ENCODE peak calls at places on chromosomes 16 and 17, in four cellular contexts. One of them, this sample, is unnamed.

GRCh38 chr16:31440511-31441184 is 1.9 kb downstream of the ZNF843 start:
- DNase-seq in A549: no peak
- DNase-seq in tibial nerve: no peak
- DNase-seq in dorsolateral prefrontal cortex: no peak
- DNase-seq in this sample: no peak

GRCh38 chr16:3665508-3665907 is 11.0 kb downstream of the DNASE1 start:
- DNase-seq in A549: no peak
- DNase-seq in tibial nerve: no peak
- DNase-seq in dorsolateral prefrontal cortex: no peak
- DNase-seq in this sample: no peak

GRCh38 chr17:57511475-57512123 is 233.5 kb downstream of the CCDC182 start:
- DNase-seq in A549: no peak
- DNase-seq in tibial nerve: no peak
- DNase-seq in dorsolateral prefrontal cortex: no peak
- DNase-seq in this sample: no peak

GRCh38 chr17:3916013-3916696 is at the start of gene P2RX1:
- DNase-seq in A549: no peak
- DNase-seq in tibial nerve: no peak
- DNase-seq in dorsolateral prefrontal cortex: no peak
- DNase-seq in this sample: no peak

GRCh38 chr17:76273435-76273921 is 8.3 kb downstream of the UBALD2 start:
- DNase-seq in A549: no peak
- DNase-seq in tibial nerve: no peak
- DNase-seq in dorsolateral prefrontal cortex: no peak
- DNase-seq in this sample: no peak

GRCh38 chr16:75385507-75386152 is 47.7 kb downstream of the CFDP1 start:
- DNase-seq in A549: peak; percentile 78
- DNase-seq in tibial nerve: peak; percentile 57
- DNase-seq in dorsolateral prefrontal cortex: no peak
- DNase-seq in this sample: no peak

GRCh38 chr17:48492401-48493298 is 38.2 kb downstream of the HOXB1 start:
- DNase-seq in A549: peak; percentile 66
- DNase-seq in tibial nerve: peak; percentile 39
- DNase-seq in dorsolateral prefrontal cortex: peak; percentile 26
- DNase-seq in this sample: no peak

GRCh38 chr17:67449885-67450755 is 73.0 kb downstream of the PITPNC1 start:
- DNase-seq in A549: no peak
- DNase-seq in tibial nerve: no peak
- DNase-seq in dorsolateral prefrontal cortex: no peak
- DNase-seq in this sample: no peak

GRCh38 chr17:2214047-2214717 is 89.4 kb downstream of the SMG6 start:
- DNase-seq in A549: no peak
- DNase-seq in tibial nerve: peak; percentile 52
- DNase-seq in dorsolateral prefrontal cortex: peak; percentile 57
- DNase-seq in this sample: no peak

GRCh38 chr17:8060274-8060673 is 21.4 kb downstream of the ALOX15B start:
- DNase-seq in A549: peak; percentile 78
- DNase-seq in tibial nerve: peak; percentile 89
- DNase-seq in dorsolateral prefrontal cortex: peak; percentile 72
- DNase-seq in this sample: no peak

GRCh38 chr17:50593321-50593720 is 32.8 kb downstream of the CACNA1G start:
- DNase-seq in A549: no peak
- DNase-seq in tibial nerve: no peak
- DNase-seq in dorsolateral prefrontal cortex: no peak
- DNase-seq in this sample: peak; percentile 96

GRCh38 chr17:4623249-4623648 is 18.2 kb downstream of the ALOX15 start:
- DNase-seq in A549: no peak
- DNase-seq in tibial nerve: no peak
- DNase-seq in dorsolateral prefrontal cortex: no peak
- DNase-seq in this sample: no peak

GRCh38 chr17:56029980-56030624 is 123.2 kb upstream of the ANKFN1 start:
- DNase-seq in A549: no peak
- DNase-seq in tibial nerve: no peak
- DNase-seq in dorsolateral prefrontal cortex: no peak
- DNase-seq in this sample: no peak

GRCh38 chr16:69073181-69073669 is 32.2 kb upstream of the HAS3 start:
- DNase-seq in A549: peak; percentile 87
- DNase-seq in tibial nerve: no peak
- DNase-seq in dorsolateral prefrontal cortex: no peak
- DNase-seq in this sample: no peak

GRCh38 chr17:21460358-21460757 is 84.2 kb downstream of the KCNJ12 start:
- DNase-seq in A549: no peak
- DNase-seq in tibial nerve: peak; percentile 27
- DNase-seq in dorsolateral prefrontal cortex: no peak
- DNase-seq in this sample: no peak

GRCh38 chr16:48235556-48236136 is 8.5 kb upstream of the LONP2 start:
- DNase-seq in A549: peak; percentile 27
- DNase-seq in tibial nerve: no peak
- DNase-seq in dorsolateral prefrontal cortex: no peak
- DNase-seq in this sample: no peak

GRCh38 chr17:44733753-44734152 is 25.0 kb upstream of the ADAM11 start:
- DNase-seq in A549: peak; percentile 57
- DNase-seq in tibial nerve: no peak
- DNase-seq in dorsolateral prefrontal cortex: no peak
- DNase-seq in this sample: no peak
- TF ChIP-seq CTCF in A549: peak; percentile 31
- TF ChIP-seq CTCF in tibial nerve: no peak
- TF ChIP-seq CTCF in dorsolateral prefrontal cortex: no peak
- TF ChIP-seq CTCF in this sample: peak; percentile 37

GRCh38 chr17:40795019-40795667 is 4.6 kb downstream of the KRT28 start:
- DNase-seq in A549: no peak
- DNase-seq in tibial nerve: no peak
- DNase-seq in dorsolateral prefrontal cortex: no peak
- DNase-seq in this sample: no peak

GRCh38 chr17:40791116-40791515 is 8.6 kb downstream of the KRT28 start:
- DNase-seq in A549: no peak
- DNase-seq in tibial nerve: peak; percentile 26
- DNase-seq in dorsolateral prefrontal cortex: no peak
- DNase-seq in this sample: no peak

GRCh38 chr17:40793800-40794199 is 6.0 kb downstream of the KRT28 start:
- DNase-seq in A549: no peak
- DNase-seq in tibial nerve: no peak
- DNase-seq in dorsolateral prefrontal cortex: no peak
- DNase-seq in this sample: no peak

GRCh38 chr17:40794466-40794865 is 5.3 kb downstream of the KRT28 start:
- DNase-seq in A549: no peak
- DNase-seq in tibial nerve: no peak
- DNase-seq in dorsolateral prefrontal cortex: no peak
- DNase-seq in this sample: no peak

GRCh38 chr17:40791808-40792436 is 7.8 kb downstream of the KRT28 start:
- DNase-seq in A549: peak; percentile 61
- DNase-seq in tibial nerve: peak; percentile 21
- DNase-seq in dorsolateral prefrontal cortex: no peak
- DNase-seq in this sample: no peak
- TF ChIP-seq CTCF in A549: peak; percentile 98
- TF ChIP-seq CTCF in tibial nerve: peak; percentile 82
- TF ChIP-seq CTCF in dorsolateral prefrontal cortex: peak; percentile 18
- TF ChIP-seq CTCF in this sample: peak; percentile 70

GRCh38 chr17:36870618-36871002 is 66.7 kb upstream of the LHX1 start:
- DNase-seq in A549: no peak
- DNase-seq in tibial nerve: no peak
- DNase-seq in dorsolateral prefrontal cortex: no peak
- DNase-seq in this sample: no peak
- TF ChIP-seq CTCF in A549: no peak
- TF ChIP-seq CTCF in tibial nerve: no peak
- TF ChIP-seq CTCF in dorsolateral prefrontal cortex: no peak
- TF ChIP-seq CTCF in this sample: peak; percentile 11

GRCh38 chr17:45808845-45809244 is 24.7 kb downstream of the CRHR1 start:
- DNase-seq in A549: no peak
- DNase-seq in tibial nerve: no peak
- DNase-seq in dorsolateral prefrontal cortex: no peak
- DNase-seq in this sample: no peak

GRCh38 chr17:45813051-45813731 is 29.1 kb downstream of the CRHR1 start:
- DNase-seq in A549: no peak
- DNase-seq in tibial nerve: no peak
- DNase-seq in dorsolateral prefrontal cortex: peak; percentile 70
- DNase-seq in this sample: no peak

GRCh38 chr17:45814622-45815606 is 29.8 kb upstream of the SPPL2C start:
- DNase-seq in A549: no peak
- DNase-seq in tibial nerve: no peak
- DNase-seq in dorsolateral prefrontal cortex: no peak
- DNase-seq in this sample: no peak

GRCh38 chr17:45809484-45809883 is 25.4 kb downstream of the CRHR1 start:
- DNase-seq in A549: no peak
- DNase-seq in tibial nerve: no peak
- DNase-seq in dorsolateral prefrontal cortex: no peak
- DNase-seq in this sample: no peak

DNA sequence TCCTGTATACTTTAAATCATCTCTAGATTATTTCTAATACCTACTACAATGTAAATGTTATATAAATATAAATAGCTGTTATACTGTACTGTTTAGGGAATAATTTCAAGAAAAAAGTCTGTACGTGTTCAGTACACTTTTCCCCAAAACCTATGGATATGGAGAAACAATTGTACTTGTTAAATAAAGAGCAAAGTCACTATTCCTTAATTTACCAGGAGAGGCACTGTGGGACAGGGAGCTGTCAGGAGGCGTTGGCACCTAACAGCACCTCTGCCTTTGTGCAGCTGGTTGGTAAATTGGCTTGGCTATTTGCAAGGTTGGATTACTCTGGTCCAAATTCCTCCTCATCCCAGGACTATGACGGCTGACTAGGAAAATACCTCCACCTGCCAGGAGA is 28.0 kb downstream of the CRHR1 start:
- DNase-seq in A549: peak; percentile 64
- DNase-seq in tibial nerve: no peak
- DNase-seq in dorsolateral prefrontal cortex: no peak
- DNase-seq in this sample: no peak
- TF ChIP-seq CTCF in A549: peak; percentile 12
- TF ChIP-seq CTCF in tibial nerve: no peak
- TF ChIP-seq CTCF in dorsolateral prefrontal cortex: no peak
- TF ChIP-seq CTCF in this sample: peak; percentile 50

DNA sequence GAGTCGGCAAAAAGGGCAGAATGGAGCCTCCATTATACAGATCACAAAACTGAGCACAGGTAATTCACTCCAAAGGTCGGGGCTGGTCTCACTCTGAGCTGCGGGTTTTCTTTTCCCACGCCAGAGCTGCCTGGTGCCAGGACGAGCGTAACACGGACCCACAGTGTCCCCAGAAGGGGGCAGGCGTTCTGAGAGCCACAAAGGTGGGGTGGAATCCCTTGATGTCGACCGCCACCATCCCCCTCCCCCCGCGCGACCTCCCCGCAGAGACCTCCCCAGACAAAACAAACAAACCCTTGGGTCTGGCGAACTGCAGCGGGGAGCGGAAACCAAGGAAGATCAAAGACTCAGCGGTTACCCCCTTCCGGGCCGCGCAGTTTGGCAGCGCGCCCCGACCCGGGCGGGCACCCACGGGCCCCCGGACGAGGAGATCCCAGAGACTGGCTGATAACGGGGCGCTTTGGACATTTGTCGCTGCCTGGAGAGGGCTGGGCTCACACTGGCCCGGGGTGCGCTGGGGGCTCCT is 793 bp upstream of the NKD1 start:
- DNase-seq in A549: peak; percentile 38
- DNase-seq in tibial nerve: no peak
- DNase-seq in dorsolateral prefrontal cortex: peak; percentile 39
- DNase-seq in this sample: no peak
- TF ChIP-seq CTCF in A549: no peak
- TF ChIP-seq CTCF in tibial nerve: peak; percentile 14
- TF ChIP-seq CTCF in dorsolateral prefrontal cortex: no peak
- TF ChIP-seq CTCF in this sample: peak; percentile 40

GRCh38 chr17:36147601-36148000 is 28.8 kb downstream of the TBC1D3B start:
- DNase-seq in A549: no peak
- DNase-seq in tibial nerve: no peak
- DNase-seq in dorsolateral prefrontal cortex: no peak
- DNase-seq in this sample: no peak

GRCh38 chr17:36151891-36152638 is 24.4 kb downstream of the TBC1D3B start:
- DNase-seq in A549: no peak
- DNase-seq in tibial nerve: peak; percentile 4
- DNase-seq in dorsolateral prefrontal cortex: no peak
- DNase-seq in this sample: no peak

GRCh38 chr17:36148559-36149295 is 27.7 kb downstream of the TBC1D3B start:
- DNase-seq in A549: peak; percentile 57
- DNase-seq in tibial nerve: peak; percentile 80
- DNase-seq in dorsolateral prefrontal cortex: peak; percentile 71
- DNase-seq in this sample: peak; percentile 48

GRCh38 chr17:36152639-36153120 is 23.8 kb downstream of the TBC1D3B start:
- DNase-seq in A549: peak; percentile 30
- DNase-seq in tibial nerve: peak; percentile 5
- DNase-seq in dorsolateral prefrontal cortex: no peak
- DNase-seq in this sample: no peak

GRCh38 chr17:36149296-36149820 is 27.1 kb downstream of the TBC1D3B start:
- DNase-seq in A549: peak; percentile 14
- DNase-seq in tibial nerve: peak; percentile 56
- DNase-seq in dorsolateral prefrontal cortex: no peak
- DNase-seq in this sample: no peak
- TF ChIP-seq CTCF in A549: no peak
- TF ChIP-seq CTCF in tibial nerve: peak; percentile 1
- TF ChIP-seq CTCF in dorsolateral prefrontal cortex: no peak
- TF ChIP-seq CTCF in this sample: no peak

DNA sequence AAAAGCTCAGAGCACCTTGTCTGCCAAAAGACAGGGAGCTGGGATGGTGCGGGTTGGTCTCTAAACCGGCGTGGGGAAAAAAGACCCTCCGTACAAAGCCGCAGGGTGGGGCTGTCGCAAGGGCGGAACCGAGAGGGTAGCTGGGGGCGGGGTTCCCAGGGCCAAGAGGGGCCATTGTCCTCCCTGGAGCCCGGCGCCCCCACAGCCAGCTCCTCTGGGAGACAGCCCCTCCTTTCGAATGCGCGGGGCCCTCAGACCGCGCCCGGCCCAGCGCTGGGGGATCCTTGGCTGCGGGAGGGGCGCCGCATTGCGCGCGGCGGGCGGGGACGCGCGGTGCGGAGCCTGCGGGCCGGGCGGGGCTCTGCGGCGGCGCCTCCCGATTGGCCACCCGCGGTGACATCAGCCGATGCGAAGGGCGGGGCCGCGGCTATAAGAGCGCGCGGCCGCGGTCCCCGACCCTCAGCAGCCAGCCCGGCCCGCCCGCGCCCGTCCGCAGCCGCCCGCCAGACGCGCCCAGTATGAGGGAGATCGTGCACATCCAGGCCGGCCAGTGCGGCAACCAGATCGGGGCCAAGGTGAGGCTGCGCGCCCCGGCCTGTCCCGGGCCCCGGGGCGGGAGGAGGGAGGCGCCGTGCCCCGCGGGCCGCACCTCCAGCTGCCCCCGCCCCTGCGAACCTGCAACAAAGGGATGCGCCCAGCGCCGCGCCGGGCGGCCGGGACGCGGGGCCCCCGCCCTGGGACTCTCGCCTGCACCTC is at the start of gene TUBB3:
- DNase-seq in A549: peak; percentile 80
- DNase-seq in tibial nerve: no peak
- DNase-seq in dorsolateral prefrontal cortex: peak; percentile 60
- DNase-seq in this sample: peak; percentile 87
- TF ChIP-seq CTCF in A549: no peak
- TF ChIP-seq CTCF in tibial nerve: no peak
- TF ChIP-seq CTCF in dorsolateral prefrontal cortex: no peak
- TF ChIP-seq CTCF in this sample: no peak

This sample was measured in D721Med.